ENCODE peak calls at places on chromosomes 1 and 21, in eight cellular contexts. Q is stimulated activated CD8-positive, alpha-beta memory T cell treated with anti-CD3 and anti-CD28 coated beads, Interleukin-2, amount 100 ng/mL, for 1 hour; G is psoas muscle; B is nephron progenitor cell; O is Peyer's patch; W is stimulated activated CD4-positive, alpha-beta T cell treated with anti-CD3 and anti-CD28 coated beads, Interleukin-4, amount 100 ng/mL, for 48 hours; J is activated CD4-positive, alpha-beta T cell treated with anti-CD3 and anti-CD28 coated beads, Interleukin-2, amount 50 U/mL, for 4 hours; I is CD4-positive, alpha-beta memory T cell. X is an unnamed sample.

GRCh38 chr1:155318082-155318481 is 2.6 kb upstream of the RUSC1 start:
- DNase-seq in G (no peak), Q (no peak), J (no peak), I (no peak), W (no peak), B (no peak), O (no peak), X (no peak)

GRCh38 chr1:1758059-1758621 is 20.1 kb downstream of the NADK start:
- DNase-seq in O (peak; percentile 5), J (no peak), I (no peak), G (no peak), W (no peak), Q (no peak), B (no peak), X (no peak)

GRCh38 chr1:239308701-239309333 is 77.6 kb upstream of the CHRM3 start:
- DNase-seq in J (no peak), I (peak; percentile 1), G (peak; percentile 24), Q (no peak), B (peak; percentile 60), W (peak; percentile 14), O (no peak), X (peak; percentile 0)

GRCh38 chr1:31483012-31483946 is 70.3 kb downstream of the SERINC2 start:
- DNase-seq in Q (no peak), J (no peak), G (no peak), W (no peak), I (no peak), B (no peak), O (no peak), X (no peak)

GRCh38 chr1:181335631-181336030 is 147.7 kb upstream of the CACNA1E start:
- DNase-seq in O (no peak), Q (no peak), I (no peak), G (no peak), J (no peak), B (no peak), W (no peak), X (no peak)

GRCh38 chr1:20552728-20553571 is 577 bp downstream of the FAM43B start:
- DNase-seq in W (no peak), Q (no peak), I (no peak), G (peak; percentile 57), O (no peak), J (no peak), B (peak; percentile 38), X (peak; percentile 43)

GRCh38 chr1:233543338-233544255 is 70.3 kb upstream of the KCNK1 start:
- DNase-seq in G (no peak), W (no peak), Q (no peak), B (no peak), I (no peak), O (no peak), J (no peak), X (no peak)

GRCh38 chr21:41631564-41632461 is 123.9 kb upstream of the TMPRSS2 start:
- DNase-seq in I (no peak), G (no peak), Q (no peak), W (no peak), B (no peak), O (no peak), J (no peak), X (no peak)

GRCh38 chr1:109629372-109630030 is 9.9 kb downstream of the AMPD2 start:
- DNase-seq in O (no peak), B (no peak), J (no peak), Q (no peak), G (no peak), I (no peak), W (no peak), X (no peak)